ENCODE peak calls at places on chromosome 7, in four cellular contexts. L, U, F and V are unnamed samples.

GRCh38 chr7:156998988-156999610 is 11.4 kb downstream of the MNX1 start:
- DNase-seq in F (no peak), U (no peak), L (no peak), V (no peak)

GRCh38 chr7:140375808-140376730 is 22.3 kb downstream of the SLC37A3 start:
- DNase-seq in L (no peak), U (no peak), F (no peak), V (no peak)

GRCh38 chr7:97015787-97016391 is 8.7 kb downstream of the DLX5 start:
- DNase-seq in L (no peak), U (no peak), F (no peak), V (no peak)

GRCh38 chr7:144812379-144813283 is 23.2 kb downstream of the TPK1 start:
- DNase-seq in U (no peak), L (no peak), F (no peak), V (no peak)

GRCh38 chr7:139430443-139430842 is 53.0 kb downstream of the KLRG2 start:
- DNase-seq in L (no peak), U (no peak), F (no peak), V (no peak)

GRCh38 chr7:2886900-2887299 is 42.8 kb upstream of the GNA12 start:
- DNase-seq in L (peak), F (peak), U (peak), V (peak)

GRCh38 chr7:128988372-128988771 is 50.6 kb downstream of the IRF5 start:
- DNase-seq in U (no peak), F (no peak), L (no peak), V (no peak)

GRCh38 chr7:39086638-39087360 is 109.1 kb downstream of the POU6F2 start:
- DNase-seq in L (no peak), U (no peak), F (no peak), V (no peak)

GRCh38 chr7:94190599-94191061 is 186.5 kb upstream of the BET1 start:
- DNase-seq in F (peak), L (no peak), U (no peak), V (no peak)

GRCh38 chr7:28748346-28748745 is 209.8 kb downstream of the TRIL start:
- DNase-seq in L (no peak), U (no peak), F (no peak), V (no peak)

GRCh38 chr7:142329062-142329788 is 71.4 kb upstream of the PRSS58 start:
- DNase-seq in L (no peak), F (no peak), U (no peak), V (no peak)

GRCh38 chr7:128030999-128031681 is at the start of gene LRRC4:
- DNase-seq in L (peak), F (peak), U (peak), V (no peak)

GRCh38 chr7:9900339-9900738 is 1073.3 kb upstream of the PHF14 start:
- DNase-seq in U (no peak), F (no peak), L (no peak), V (no peak)

GRCh38 chr7:37709631-37710509 is 26.3 kb downstream of the GPR141 start:
- DNase-seq in F (no peak), U (no peak), L (no peak), V (no peak)

GRCh38 chr7:15686957-15687644 is 618 bp upstream of the MEOX2 start:
- DNase-seq in U (no peak), L (peak), F (no peak), V (no peak)

GRCh38 chr7:111076205-111076604 is 14.7 kb upstream of the LRRN3 start:
- DNase-seq in U (no peak), F (no peak), L (no peak), V (no peak)

GRCh38 chr7:80428161-80429054 is 83.5 kb downstream of the GNAT3 start:
- DNase-seq in L (peak), U (peak), F (peak), V (peak)

GRCh38 chr7:100119701-100120517 is 475 bp downstream of the CNPY4 start:
- DNase-seq in F (peak), U (peak), L (no peak), V (peak)

GRCh38 chr7:159032753-159033472 is 111.8 kb downstream of the VIPR2 start:
- DNase-seq in U (no peak), L (no peak), F (no peak), V (no peak)

GRCh38 chr7:113657603-113658002 is 261.2 kb downstream of the PPP1R3A start:
- DNase-seq in L (no peak), U (no peak), F (no peak), V (no peak)

GRCh38 chr7:115198143-115198542 is 276.2 kb downstream of the MDFIC start:
- DNase-seq in F (no peak), L (no peak), U (no peak), V (no peak)

GRCh38 chr7:156993925-156994235 is 16.6 kb downstream of the MNX1 start:
- DNase-seq in U (no peak), F (no peak), L (no peak), V (no peak)

GRCh38 chr7:30931161-30931926 is 19.7 kb downstream of the AQP1 start:
- DNase-seq in F (peak), L (no peak), U (no peak), V (no peak)